ENCODE peak calls at places on chromosomes 11 and 22, in ten cellular contexts. J is epithelial cell of prostate, X is NCI-H1105, R is chondrocyte, S is right lobe of liver, Y is GM10248, H is Calu3, U is AG04450, K is ELR, V is thoracic aorta. W is an unnamed sample.

GRCh38 chr11:116505466-116506247 is 267.1 kb downstream of the BUD13 start:
- DNase-seq in J (no peak), X (peak; percentile 15), R (no peak), S (no peak), Y (no peak), H (no peak), U (no peak), K (no peak), V (no peak), W (no peak)

GRCh38 chr11:29333993-29334780 is 682.6 kb downstream of the KCNA4 start:
- DNase-seq in J (peak; percentile 6), X (peak; percentile 30), R (no peak), S (no peak), Y (peak; percentile 28), H (peak; percentile 10), U (peak; percentile 71), K (peak; percentile 79), V (no peak), W (no peak)

GRCh38 chr11:704799-705645 is 1.0 kb upstream of the EPS8L2 start:
- DNase-seq in J (no peak), X (no peak), R (peak; percentile 90), S (peak; percentile 97), Y (no peak), H (peak; percentile 84), U (no peak), K (no peak), V (no peak), W (no peak)

GRCh38 chr11:63917685-63918523 is 940 bp upstream of the RCOR2 start:
- DNase-seq in J (no peak), X (no peak), R (no peak), S (no peak), Y (no peak), H (peak; percentile 21), U (no peak), K (peak; percentile 32), V (no peak), W (no peak)

GRCh38 chr11:70519117-70519516 is 120.8 kb downstream of the CTTN start:
- DNase-seq in J (no peak), X (no peak), R (peak; percentile 11), S (peak; percentile 3), Y (no peak), H (no peak), U (no peak), K (peak; percentile 9), V (no peak), W (no peak)

GRCh38 chr11:106998126-106998525 is 20.1 kb downstream of the GUCY1A2 start:
- DNase-seq in J (no peak), X (no peak), R (no peak), S (no peak), Y (no peak), H (no peak), U (no peak), K (peak; percentile 19), V (no peak), W (peak; percentile 85)

GRCh38 chr11:123169821-123170220 is 25.2 kb downstream of the CLMP start:
- DNase-seq in J (no peak), X (no peak), R (no peak), S (no peak), Y (no peak), H (no peak), U (no peak), K (no peak), V (no peak), W (no peak)

GRCh38 chr22:23100124-23100801 is 29.9 kb downstream of the GNAZ start:
- DNase-seq in J (no peak), X (no peak), R (no peak), S (no peak), Y (no peak), H (no peak), U (no peak), K (no peak), V (no peak), W (no peak)

GRCh38 chr11:68471360-68472340 is 11.1 kb downstream of the PPP6R3 start:
- DNase-seq in J (no peak), X (no peak), R (no peak), S (no peak), Y (peak; percentile 58), H (no peak), U (no peak), K (peak; percentile 48), V (no peak), W (no peak)

GRCh38 chr11:111723595-111723994 is 42.6 kb downstream of the PPP2R1B start:
- DNase-seq in J (no peak), X (no peak), R (no peak), S (no peak), Y (no peak), H (no peak), U (no peak), K (no peak), V (no peak), W (no peak)

GRCh38 chr11:122077459-122077858 is 38.6 kb downstream of the BLID start:
- DNase-seq in J (no peak), X (no peak), R (no peak), S (no peak), Y (no peak), H (no peak), U (no peak), K (no peak), V (no peak), W (no peak)

GRCh38 chr11:126538071-126538470 is 182.6 kb downstream of the ST3GAL4 start:
- DNase-seq in J (no peak), X (no peak), R (no peak), S (no peak), Y (no peak), H (no peak), U (no peak), K (no peak), V (no peak), W (peak; percentile 30)

GRCh38 chr11:14015711-14016110 is 53.2 kb downstream of the SPON1 start:
- DNase-seq in J (no peak), X (no peak), R (no peak), S (no peak), Y (no peak), H (peak; percentile 37), U (no peak), K (peak; percentile 58), V (no peak), W (no peak)

GRCh38 chr22:46047226-46047625 is 70.3 kb upstream of the WNT7B start:
- DNase-seq in J (no peak), X (no peak), R (peak; percentile 27), S (peak; percentile 41), Y (no peak), H (no peak), U (no peak), K (no peak), V (no peak), W (no peak)

GRCh38 chr22:49869855-49870712 is 16.4 kb downstream of the ZBED4 start:
- DNase-seq in J (no peak), X (no peak), R (no peak), S (no peak), Y (no peak), H (no peak), U (no peak), K (no peak), V (no peak), W (no peak)

GRCh38 chr22:30265851-30266444 is 703 bp downstream of the OSM start:
- DNase-seq in J (no peak), X (no peak), R (no peak), S (peak; percentile 83), Y (peak; percentile 87), H (no peak), U (no peak), K (no peak), V (no peak), W (no peak)

GRCh38 chr11:128437137-128437536 is 150.2 kb downstream of the ETS1 start:
- DNase-seq in J (no peak), X (no peak), R (no peak), S (no peak), Y (no peak), H (no peak), U (no peak), K (no peak), V (no peak), W (no peak)

GRCh38 chr22:29144786-29145160 is 60.9 kb upstream of the EMID1 start:
- DNase-seq in J (no peak), X (no peak), R (no peak), S (no peak), Y (no peak), H (no peak), U (no peak), K (no peak), V (no peak), W (no peak)

GRCh38 chr22:46674367-46674781 is 54.2 kb downstream of the GRAMD4 start:
- DNase-seq in J (no peak), X (no peak), R (no peak), S (no peak), Y (peak; percentile 78), H (no peak), U (no peak), K (no peak), V (no peak), W (no peak)

GRCh38 chr22:36010913-36011312 is 17.7 kb downstream of the RBFOX2 start:
- DNase-seq in J (no peak), X (no peak), R (no peak), S (no peak), Y (no peak), H (no peak), U (peak; percentile 55), K (peak; percentile 92), V (no peak), W (peak; percentile 67)

GRCh38 chr11:68050371-68050841 is 11.6 kb downstream of the TCIRG1 start:
- DNase-seq in J (no peak), X (no peak), R (no peak), S (no peak), Y (no peak), H (no peak), U (no peak), K (no peak), V (no peak), W (no peak)

GRCh38 chr11:129608711-129609110 is 206.9 kb upstream of the TMEM45B start:
- DNase-seq in J (peak; percentile 79), X (no peak), R (no peak), S (no peak), Y (no peak), H (no peak), U (no peak), K (no peak), V (no peak), W (no peak)

GRCh38 chr11:9207229-9207628 is 57.9 kb downstream of the DENND5A start:
- DNase-seq in J (no peak), X (no peak), R (no peak), S (no peak), Y (no peak), H (no peak), U (no peak), K (no peak), V (no peak), W (no peak)

GRCh38 chr11:6057452-6057851 is 26.9 kb upstream of the OR56A1 start:
- DNase-seq in J (no peak), X (no peak), R (no peak), S (no peak), Y (no peak), H (no peak), U (no peak), K (no peak), V (no peak), W (no peak)

GRCh38 chr11:62267576-62267975 is 2.4 kb upstream of the SCGB2A2 start:
- DNase-seq in J (no peak), X (no peak), R (no peak), S (no peak), Y (no peak), H (no peak), U (no peak), K (no peak), V (no peak), W (no peak)

GRCh38 chr11:19552684-19553083 is 160.0 kb upstream of the NAV2 start:
- DNase-seq in J (no peak), X (no peak), R (no peak), S (no peak), Y (no peak), H (no peak), U (no peak), K (no peak), V (no peak), W (no peak)

GRCh38 chr22:28958611-28959010 is 75.2 kb downstream of the ZNRF3 start:
- DNase-seq in J (peak; percentile 50), X (no peak), R (no peak), S (no peak), Y (no peak), H (no peak), U (no peak), K (peak; percentile 28), V (no peak), W (no peak)

W was measured in BJ.